ENCODE peak calls at places on chromosome 4, in seven cellular contexts. T is neural crest cell, U is GM23338, Q is AG09309, E is H9, K is lower leg skin, A is left lung. O is an unnamed sample.

GRCh38 chr4:81215219-81215892 is at the start of gene PRKG2:
- DNase-seq in T (no peak), U (peak), Q (no peak), E (peak), K (peak), A (peak), O (no peak)

GRCh38 chr4:53131562-53131925 is 234.3 kb downstream of the SCFD2 start:
- DNase-seq in T (no peak), U (no peak), Q (no peak), E (no peak), K (no peak), A (no peak), O (no peak)

GRCh38 chr4:79083406-79084010 is 144.3 kb upstream of the PAQR3 start:
- DNase-seq in T (no peak), U (peak), Q (no peak), E (no peak), K (peak), A (no peak), O (no peak)

GRCh38 chr4:185128272-185129119 is 14.6 kb upstream of the SLC25A4 start:
- DNase-seq in T (no peak), U (peak), Q (no peak), E (peak), K (no peak), A (no peak), O (no peak)

GRCh38 chr4:907691-908437 is 24.3 kb downstream of the GAK start:
- DNase-seq in T (no peak), U (no peak), Q (no peak), E (no peak), K (no peak), A (no peak), O (no peak)

GRCh38 chr4:3714642-3715001 is 51.6 kb upstream of the ADRA2C start:
- DNase-seq in T (no peak), U (no peak), Q (no peak), E (no peak), K (no peak), A (no peak), O (no peak)

GRCh38 chr4:20432098-20432497 is 180.4 kb downstream of the SLIT2 start:
- DNase-seq in T (no peak), U (no peak), Q (peak), E (no peak), K (no peak), A (no peak), O (no peak)

GRCh38 chr4:73870260-73870659 is 1.1 kb downstream of the CXCL1 start:
- DNase-seq in T (no peak), U (peak), Q (no peak), E (no peak), K (no peak), A (peak), O (no peak)

GRCh38 chr4:108453366-108453765 is 167.0 kb upstream of the RPL34 start:
- DNase-seq in T (no peak), U (no peak), Q (no peak), E (no peak), K (no peak), A (no peak), O (no peak)

GRCh38 chr4:156362581-156362980 is 408.9 kb upstream of the CTSO start:
- DNase-seq in T (no peak), U (no peak), Q (no peak), E (no peak), K (no peak), A (no peak), O (no peak)

GRCh38 chr4:138724530-138724929 is 291.1 kb upstream of the NOCT start:
- DNase-seq in T (no peak), U (peak), Q (no peak), E (no peak), K (no peak), A (no peak), O (no peak)

GRCh38 chr4:110287130-110287529 is 88.7 kb upstream of the ELOVL6 start:
- DNase-seq in T (no peak), U (no peak), Q (peak), E (no peak), K (no peak), A (no peak), O (peak)

GRCh38 chr4:84497220-84497834 is 1.8 kb downstream of the NKX6-1 start:
- DNase-seq in T (no peak), U (peak), Q (no peak), E (peak), K (no peak), A (no peak), O (no peak)

GRCh38 chr4:8355864-8356565 is 84.5 kb downstream of the ACOX3 start:
- DNase-seq in T (no peak), U (no peak), Q (no peak), E (peak), K (no peak), A (peak), O (no peak)

GRCh38 chr4:93436000-93436626 is 392.4 kb upstream of the ATOH1 start:
- DNase-seq in T (no peak), U (peak), Q (no peak), E (no peak), K (no peak), A (no peak), O (no peak)

DNA sequence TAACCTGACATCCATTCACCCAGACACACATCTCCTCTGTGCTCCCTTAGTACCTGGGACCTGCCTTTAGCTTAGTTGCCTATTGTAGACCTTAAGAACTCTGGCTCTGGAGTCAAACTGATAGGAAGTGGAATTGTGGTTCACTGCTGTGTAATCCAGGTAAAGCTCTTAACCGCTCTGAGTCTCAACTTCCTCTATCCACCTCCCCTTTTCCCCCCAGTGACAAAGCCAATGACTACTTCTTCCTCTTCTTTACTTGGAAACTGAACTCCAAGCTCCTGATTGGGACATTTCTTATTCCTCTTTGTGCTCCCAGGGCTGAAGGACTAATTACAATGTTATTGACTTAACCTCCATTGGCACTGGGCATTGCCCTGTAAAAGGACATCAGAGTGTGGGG is 94.1 kb downstream of the DRD5 start:
- DNase-seq in T (no peak), U (no peak), Q (no peak), E (no peak), K (no peak), A (no peak), O (no peak)
- TF ChIP-seq CTCF in T (no peak), U (no peak), Q (no peak), E (no peak), K (no peak), A (no peak), O (no peak)

GRCh38 chr4:98995183-98996055 is at the start of gene METAP1:
- DNase-seq in T (peak), U (peak), Q (peak), E (peak), K (peak), A (peak), O (peak)
- TF ChIP-seq CTCF in T (peak), U (peak), Q (peak), E (peak), K (no peak), A (peak), O (peak)

DNA sequence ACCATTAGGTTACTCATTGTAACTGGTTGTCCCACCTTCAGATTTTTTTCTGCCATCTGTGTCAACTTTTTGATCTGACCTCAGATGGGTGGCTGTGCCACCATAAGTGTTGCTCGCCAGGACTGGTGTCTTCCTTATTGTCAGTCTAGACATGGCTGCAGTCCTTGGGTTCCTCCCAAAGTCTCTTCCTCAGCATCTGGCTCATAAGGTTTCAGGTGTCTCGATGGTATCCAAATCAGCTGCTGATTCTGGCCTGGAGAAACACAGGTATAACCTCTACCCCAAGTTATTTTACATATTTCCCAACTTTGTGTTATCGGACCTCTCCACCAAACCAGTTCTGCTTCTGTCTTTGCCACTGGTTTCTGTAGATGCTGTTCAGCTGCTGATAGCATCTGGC is 158.5 kb downstream of the ZNF518B start:
- DNase-seq in T (no peak), U (no peak), Q (no peak), E (no peak), K (no peak), A (no peak), O (no peak)
- TF ChIP-seq CTCF in T (no peak), U (no peak), Q (no peak), E (no peak), K (no peak), A (no peak), O (no peak)

GRCh38 chr4:11954093-11954492 is 525.4 kb upstream of the HS3ST1 start:
- DNase-seq in T (no peak), U (peak), Q (no peak), E (no peak), K (no peak), A (no peak), O (no peak)
- TF ChIP-seq CTCF in T (peak), U (peak), Q (no peak), E (peak), K (no peak), A (peak), O (peak)

GRCh38 chr4:6501171-6501570 is 28.8 kb upstream of the PPP2R2C start:
- DNase-seq in T (no peak), U (no peak), Q (no peak), E (peak), K (no peak), A (no peak), O (no peak)
- TF ChIP-seq CTCF in T (no peak), U (no peak), Q (no peak), E (no peak), K (no peak), A (no peak), O (no peak)

GRCh38 chr4:116358633-116359222 is 726.6 kb downstream of the TRAM1L1 start:
- DNase-seq in T (peak), U (peak), Q (peak), E (peak), K (peak), A (no peak), O (peak)
- TF ChIP-seq CTCF in T (peak), U (peak), Q (peak), E (peak), K (no peak), A (peak), O (peak)

GRCh38 chr4:154349829-154350228 is 141.8 kb downstream of the DCHS2 start:
- DNase-seq in T (no peak), U (peak), Q (no peak), E (no peak), K (no peak), A (no peak), O (no peak)
- TF ChIP-seq CTCF in T (peak), U (peak), Q (peak), E (peak), K (no peak), A (no peak), O (peak)

GRCh38 chr4:82599336-82599735 is 37.5 kb upstream of the TMEM150C start:
- DNase-seq in T (no peak), U (peak), Q (no peak), E (peak), K (no peak), A (no peak), O (no peak)
- TF ChIP-seq CTCF in T (no peak), U (peak), Q (no peak), E (peak), K (no peak), A (no peak), O (no peak)